ENCODE peak calls at places on chromosomes 1 and 21, in seven cellular contexts. E is suprapubic skin, S is breast epithelium, R is endothelial cell of umbilical vein, Q is HCT116, A is prostate gland, H is transverse colon. B is an unnamed sample.

GRCh38 chr1:175287377-175287776 is 94.8 kb upstream of the KIAA0040 start:
- DNase-seq in R (no peak), A (no peak), S (no peak), H (peak; percentile 21), E (no peak), Q (no peak), B (no peak)

GRCh38 chr1:231684333-231685244 is 58.0 kb downstream of the DISC1 start:
- DNase-seq in H (peak; percentile 48), A (peak; percentile 78), R (peak; percentile 37), Q (no peak), E (no peak), S (peak; percentile 25), B (no peak)

GRCh38 chr1:93576346-93576745 is 105.3 kb downstream of the BCAR3 start:
- DNase-seq in R (no peak), H (no peak), E (no peak), S (peak; percentile 15), A (no peak), Q (no peak), B (peak; percentile 72)

GRCh38 chr21:30502041-30502440 is at the start of gene KRTAP19-5:
- DNase-seq in S (no peak), R (no peak), A (no peak), E (no peak), Q (no peak), H (no peak), B (no peak)

GRCh38 chr1:220129479-220130210 is 35.7 kb downstream of the IARS2 start:
- DNase-seq in S (no peak), A (no peak), E (no peak), H (no peak), R (no peak), Q (no peak), B (no peak)

GRCh38 chr1:211133393-211133840 is 531 bp downstream of the KCNH1 start:
- DNase-seq in Q (no peak), R (no peak), E (no peak), S (no peak), H (no peak), A (no peak), B (no peak)

GRCh38 chr1:21508580-21509350 is 458 bp upstream of the ALPL start:
- DNase-seq in S (no peak), E (no peak), Q (no peak), R (peak; percentile 8), H (peak; percentile 62), A (peak; percentile 44), B (no peak)

GRCh38 chr1:218521414-218522169 is 176.5 kb downstream of the TGFB2 start:
- DNase-seq in S (no peak), H (peak; percentile 48), A (peak; percentile 19), E (no peak), Q (peak; percentile 41), R (peak; percentile 65), B (no peak)

GRCh38 chr1:93698351-93699112 is 16.9 kb upstream of the BCAR3 start:
- DNase-seq in H (no peak), E (no peak), R (no peak), Q (no peak), A (no peak), S (no peak), B (no peak)

GRCh38 chr1:81174811-81175476 is 625.8 kb upstream of the ADGRL2 start:
- DNase-seq in Q (peak; percentile 68), E (peak; percentile 56), R (peak; percentile 11), A (no peak), H (no peak), S (no peak), B (no peak)

GRCh38 chr1:193264313-193265065 is 78.1 kb upstream of the B3GALT2 start:
- DNase-seq in A (no peak), Q (no peak), H (no peak), E (no peak), R (no peak), S (no peak), B (no peak)

GRCh38 chr1:204366759-204367158 is 7.0 kb upstream of the PLEKHA6 start:
- DNase-seq in S (no peak), H (no peak), A (no peak), Q (no peak), R (no peak), E (no peak), B (no peak)

GRCh38 chr1:165936542-165936941 is 109.1 kb downstream of the UCK2 start:
- DNase-seq in Q (no peak), E (no peak), A (no peak), S (no peak), R (no peak), H (no peak), B (no peak)

GRCh38 chr1:7424352-7424890 is 346.7 kb upstream of the VAMP3 start:
- DNase-seq in E (peak; percentile 31), R (peak; percentile 82), H (no peak), S (no peak), A (no peak), Q (no peak), B (no peak)

DNA sequence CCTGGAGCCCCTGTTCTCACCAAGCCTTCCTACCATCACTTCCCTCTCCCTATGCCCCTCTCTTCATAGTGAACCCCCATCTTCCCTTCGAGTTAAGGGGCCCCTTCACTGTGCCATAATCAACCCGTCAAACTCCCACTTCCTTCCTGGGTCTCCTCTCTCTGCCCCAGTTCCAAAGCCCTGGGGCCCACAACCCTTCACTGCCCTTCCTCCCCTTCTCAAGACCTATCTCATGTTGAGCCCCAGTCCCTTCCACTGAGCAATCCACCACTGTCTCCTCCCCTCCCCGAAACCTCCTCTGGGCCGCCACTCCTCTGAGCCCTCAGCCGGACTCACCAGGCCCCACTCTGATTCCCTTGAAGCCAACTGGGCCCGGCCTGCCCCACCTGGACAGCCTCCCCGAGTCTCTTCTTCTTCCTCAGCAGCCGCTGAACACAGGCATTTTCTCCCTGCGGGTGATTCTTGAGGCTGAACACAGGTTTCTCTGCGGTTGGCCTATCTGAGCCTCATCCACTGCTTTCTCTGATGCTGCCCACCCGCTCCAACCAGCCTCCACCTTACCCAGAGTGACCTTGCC is 42.2 kb upstream of the WASF2 start:
- DNase-seq in A (no peak), S (no peak), R (no peak), E (no peak), Q (no peak), H (no peak), B (no peak)
- TF ChIP-seq POLR2A in A (no peak), S (no peak), R (no peak), E (no peak), Q (no peak), H (no peak), B (no peak)

GRCh38 chr1:212512731-212513559 is 80.2 kb downstream of the NENF start:
- DNase-seq in E (no peak), R (no peak), H (no peak), Q (peak; percentile 51), S (no peak), A (no peak), B (no peak)

GRCh38 chr1:212515329-212515760 is 82.6 kb downstream of the NENF start:
- DNase-seq in E (no peak), A (no peak), H (no peak), S (no peak), R (no peak), Q (no peak), B (no peak)

GRCh38 chr1:212514782-212515181 is 82.1 kb downstream of the NENF start:
- DNase-seq in A (no peak), E (no peak), Q (no peak), S (no peak), R (no peak), H (no peak), B (no peak)

GRCh38 chr1:212513586-212513985 is 80.9 kb downstream of the NENF start:
- DNase-seq in R (no peak), Q (peak; percentile 10), E (no peak), S (no peak), A (no peak), H (no peak), B (no peak)

DNA sequence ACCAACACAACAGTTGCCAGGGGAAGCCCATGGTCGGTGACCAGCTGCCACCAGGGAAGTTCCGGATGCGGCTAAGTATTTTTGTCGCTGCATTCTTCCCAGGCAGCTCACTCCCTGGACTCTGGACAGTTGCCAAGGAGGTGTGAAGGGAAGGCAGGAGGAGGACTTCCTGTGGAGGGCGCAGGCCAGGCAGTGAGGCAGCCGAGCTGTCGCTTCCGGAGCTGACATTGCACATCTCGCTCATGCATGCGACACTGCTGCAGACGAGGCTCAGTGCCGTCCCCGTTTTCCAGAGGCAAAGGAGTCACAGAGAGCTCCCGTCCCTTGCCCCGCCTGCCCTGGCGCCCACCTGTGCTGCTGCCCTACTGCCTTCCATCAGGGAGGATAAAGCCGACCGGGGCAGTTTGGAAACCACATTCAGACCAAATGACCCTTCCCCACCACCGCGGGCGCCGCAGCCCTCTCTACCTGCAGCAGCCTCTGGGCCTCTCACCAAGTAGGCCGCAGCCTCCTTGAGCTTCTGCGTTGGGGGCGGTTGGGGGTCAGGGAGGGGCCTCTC is 81.4 kb downstream of the NENF start:
- DNase-seq in S (no peak), Q (peak; percentile 78), A (no peak), H (peak; percentile 59), R (no peak), E (no peak), B (no peak)
- TF ChIP-seq POLR2AphosphoS5 in S (no peak), Q (peak; percentile 73), A (no peak), H (no peak), R (no peak), E (no peak), B (no peak)

DNA sequence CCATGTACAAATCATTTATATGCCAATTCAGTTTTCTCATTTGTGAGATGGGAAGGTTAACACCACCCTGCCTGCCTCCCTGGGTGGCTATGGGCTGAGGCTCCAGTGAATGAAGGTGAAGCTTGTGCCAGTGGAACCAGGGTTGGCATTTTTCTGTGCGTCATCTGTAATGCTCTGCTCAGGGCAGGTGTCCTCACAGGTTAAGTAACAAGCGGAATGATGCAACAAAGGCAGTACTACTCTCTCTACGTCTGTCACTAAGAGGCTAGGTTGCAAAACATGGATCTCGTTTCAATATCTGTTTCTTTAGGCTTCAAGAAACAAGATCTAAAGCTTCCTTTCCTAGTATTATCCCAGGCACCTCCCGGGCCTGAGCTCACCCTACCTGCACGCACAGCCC is 67.0 kb upstream of the ZNF648 start:
- DNase-seq in H (no peak), S (no peak), A (no peak), R (no peak), Q (no peak), E (no peak), B (no peak)
- TF ChIP-seq POLR2A in H (no peak), S (no peak), A (no peak), R (no peak), Q (no peak), E (no peak), B (no peak)

DNA sequence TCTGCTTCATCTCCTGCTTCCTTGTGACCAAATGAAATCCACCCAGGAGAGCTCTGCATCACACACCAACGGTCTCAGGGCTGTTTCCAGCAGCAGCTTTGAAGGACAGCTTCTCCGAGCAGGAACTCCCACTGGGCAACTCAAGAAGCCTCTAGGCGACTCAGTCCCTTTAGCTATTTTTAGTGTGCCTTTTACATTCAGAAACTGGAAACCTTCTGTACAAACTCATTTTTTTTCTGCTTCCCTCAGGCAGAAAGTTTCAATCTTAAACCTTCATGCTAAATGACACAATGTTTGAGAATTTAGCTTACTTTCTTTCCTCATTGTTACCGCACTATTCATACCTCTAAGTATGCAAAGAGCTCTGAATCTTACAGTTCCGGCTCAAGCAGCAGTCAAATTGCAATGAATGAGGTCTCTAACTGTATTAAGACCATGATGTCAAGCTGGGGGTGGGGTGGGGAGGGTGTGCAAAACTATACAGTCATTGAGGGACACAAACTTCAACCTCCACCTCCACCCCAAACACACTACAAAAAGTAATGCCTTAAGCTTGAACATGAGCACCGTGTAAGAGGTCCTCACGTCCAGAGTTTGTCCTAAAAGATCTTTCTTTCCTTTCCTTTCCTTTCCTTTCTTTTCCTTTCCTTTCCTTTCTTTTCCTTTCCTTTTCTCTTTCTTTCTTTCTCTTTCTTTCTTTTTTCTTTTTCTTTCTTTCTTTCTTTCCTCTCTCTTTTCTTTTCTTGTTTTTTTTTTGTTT is 16.4 kb upstream of the TARBP1 start:
- DNase-seq in E (no peak), H (no peak), R (no peak), Q (no peak), S (no peak), A (no peak), B (no peak)
- TF ChIP-seq POLR2AphosphoS5 in E (no peak), H (no peak), R (no peak), Q (no peak), S (no peak), A (no peak), B (peak; percentile 38)

GRCh38 chr1:161201828-161202712 is at the start of gene NDUFS2:
- DNase-seq in S (peak; percentile 99), A (peak; percentile 99), H (peak; percentile 99), R (peak; percentile 98), Q (peak; percentile 99), E (peak; percentile 99), B (peak; percentile 99)
- TF ChIP-seq POLR2A in S (peak; percentile 62), A (peak; percentile 75), H (peak; percentile 84), R (peak; percentile 93), Q (peak; percentile 76), E (peak; percentile 61), B (peak; percentile 87)

B was measured in esophagus muscularis mucosa.